ENCODE peak calls at places on chromosomes 13 and 19, in five cellular contexts. One of them, this sample, is unnamed.

GRCh38 chr19:53355739-53356138 is 9.8 kb upstream of the ZNF525 start:
- DNase-seq in CD4-positive, alpha-beta T cell: no peak
- DNase-seq in activated CD8-positive, alpha-beta memory T cell treated with anti-CD3 and anti-CD28 coated beads for 1 hour: no peak
- DNase-seq in central memory CD8-positive, alpha-beta T cell: no peak
- DNase-seq in stimulated activated CD4-positive, alpha-beta T cell treated with anti-CD3 and anti-CD28 coated beads, Interleukin-4, amount 100 ng/mL, for 1 hour: no peak
- DNase-seq in this sample: no peak

GRCh38 chr19:54606230-54606629 is 12.8 kb downstream of the LILRA1 start:
- DNase-seq in CD4-positive, alpha-beta T cell: no peak
- DNase-seq in activated CD8-positive, alpha-beta memory T cell treated with anti-CD3 and anti-CD28 coated beads for 1 hour: no peak
- DNase-seq in central memory CD8-positive, alpha-beta T cell: no peak
- DNase-seq in stimulated activated CD4-positive, alpha-beta T cell treated with anti-CD3 and anti-CD28 coated beads, Interleukin-4, amount 100 ng/mL, for 1 hour: no peak
- DNase-seq in this sample: no peak

GRCh38 chr13:99855516-99855915 is 116.1 kb downstream of the ZIC5 start:
- DNase-seq in CD4-positive, alpha-beta T cell: no peak
- DNase-seq in activated CD8-positive, alpha-beta memory T cell treated with anti-CD3 and anti-CD28 coated beads for 1 hour: no peak
- DNase-seq in central memory CD8-positive, alpha-beta T cell: no peak
- DNase-seq in stimulated activated CD4-positive, alpha-beta T cell treated with anti-CD3 and anti-CD28 coated beads, Interleukin-4, amount 100 ng/mL, for 1 hour: no peak
- DNase-seq in this sample: no peak

GRCh38 chr19:33235269-33235995 is 9.8 kb upstream of the SLC7A10 start:
- DNase-seq in CD4-positive, alpha-beta T cell: peak
- DNase-seq in activated CD8-positive, alpha-beta memory T cell treated with anti-CD3 and anti-CD28 coated beads for 1 hour: peak
- DNase-seq in central memory CD8-positive, alpha-beta T cell: peak
- DNase-seq in stimulated activated CD4-positive, alpha-beta T cell treated with anti-CD3 and anti-CD28 coated beads, Interleukin-4, amount 100 ng/mL, for 1 hour: peak
- DNase-seq in this sample: peak

GRCh38 chr19:17766543-17767131 is 15.4 kb downstream of the FCHO1 start:
- DNase-seq in CD4-positive, alpha-beta T cell: peak
- DNase-seq in activated CD8-positive, alpha-beta memory T cell treated with anti-CD3 and anti-CD28 coated beads for 1 hour: no peak
- DNase-seq in central memory CD8-positive, alpha-beta T cell: no peak
- DNase-seq in stimulated activated CD4-positive, alpha-beta T cell treated with anti-CD3 and anti-CD28 coated beads, Interleukin-4, amount 100 ng/mL, for 1 hour: peak
- DNase-seq in this sample: peak

GRCh38 chr13:71659427-71659826 is 207.6 kb downstream of the DACH1 start:
- DNase-seq in CD4-positive, alpha-beta T cell: no peak
- DNase-seq in activated CD8-positive, alpha-beta memory T cell treated with anti-CD3 and anti-CD28 coated beads for 1 hour: no peak
- DNase-seq in central memory CD8-positive, alpha-beta T cell: no peak
- DNase-seq in stimulated activated CD4-positive, alpha-beta T cell treated with anti-CD3 and anti-CD28 coated beads, Interleukin-4, amount 100 ng/mL, for 1 hour: no peak
- DNase-seq in this sample: no peak

GRCh38 chr19:49064029-49064629 is 489 bp downstream of the NTF4 start:
- DNase-seq in CD4-positive, alpha-beta T cell: no peak
- DNase-seq in activated CD8-positive, alpha-beta memory T cell treated with anti-CD3 and anti-CD28 coated beads for 1 hour: no peak
- DNase-seq in central memory CD8-positive, alpha-beta T cell: no peak
- DNase-seq in stimulated activated CD4-positive, alpha-beta T cell treated with anti-CD3 and anti-CD28 coated beads, Interleukin-4, amount 100 ng/mL, for 1 hour: no peak
- DNase-seq in this sample: no peak

GRCh38 chr19:9165256-9165655 is 13.5 kb upstream of the OR7D2 start:
- DNase-seq in CD4-positive, alpha-beta T cell: no peak
- DNase-seq in activated CD8-positive, alpha-beta memory T cell treated with anti-CD3 and anti-CD28 coated beads for 1 hour: no peak
- DNase-seq in central memory CD8-positive, alpha-beta T cell: no peak
- DNase-seq in stimulated activated CD4-positive, alpha-beta T cell treated with anti-CD3 and anti-CD28 coated beads, Interleukin-4, amount 100 ng/mL, for 1 hour: no peak
- DNase-seq in this sample: no peak

GRCh38 chr19:47518139-47518538 is 3.3 kb upstream of the NAPA start:
- DNase-seq in CD4-positive, alpha-beta T cell: no peak
- DNase-seq in activated CD8-positive, alpha-beta memory T cell treated with anti-CD3 and anti-CD28 coated beads for 1 hour: no peak
- DNase-seq in central memory CD8-positive, alpha-beta T cell: no peak
- DNase-seq in stimulated activated CD4-positive, alpha-beta T cell treated with anti-CD3 and anti-CD28 coated beads, Interleukin-4, amount 100 ng/mL, for 1 hour: peak
- DNase-seq in this sample: no peak

GRCh38 chr19:47485210-47485609 is 1.2 kb upstream of the KPTN start:
- DNase-seq in CD4-positive, alpha-beta T cell: no peak
- DNase-seq in activated CD8-positive, alpha-beta memory T cell treated with anti-CD3 and anti-CD28 coated beads for 1 hour: no peak
- DNase-seq in central memory CD8-positive, alpha-beta T cell: no peak
- DNase-seq in stimulated activated CD4-positive, alpha-beta T cell treated with anti-CD3 and anti-CD28 coated beads, Interleukin-4, amount 100 ng/mL, for 1 hour: no peak
- DNase-seq in this sample: no peak

GRCh38 chr19:56309511-56310185 is 5.0 kb downstream of the ZSCAN5A start:
- DNase-seq in CD4-positive, alpha-beta T cell: peak
- DNase-seq in activated CD8-positive, alpha-beta memory T cell treated with anti-CD3 and anti-CD28 coated beads for 1 hour: peak
- DNase-seq in central memory CD8-positive, alpha-beta T cell: peak
- DNase-seq in stimulated activated CD4-positive, alpha-beta T cell treated with anti-CD3 and anti-CD28 coated beads, Interleukin-4, amount 100 ng/mL, for 1 hour: peak
- DNase-seq in this sample: peak